ENCODE peak calls at places on chromosomes 7 and 10, in six cellular contexts. One of them, this sample, is unnamed.

GRCh38 chr10:110843031-110843430 is 28.7 kb upstream of the PDCD4 start:
- DNase-seq in HCT116: no peak
- DNase-seq in GM23248: no peak
- DNase-seq in SK-N-SH: no peak
- DNase-seq in PC-3: no peak
- DNase-seq in neural progenitor cell: no peak
- DNase-seq in this sample: peak

GRCh38 chr7:143495806-143496672 is 18.4 kb downstream of the TAS2R41 start:
- DNase-seq in PC-3: no peak
- DNase-seq in GM23248: no peak
- DNase-seq in SK-N-SH: no peak
- DNase-seq in HCT116: no peak
- DNase-seq in neural progenitor cell: no peak
- DNase-seq in this sample: no peak

GRCh38 chr10:79947787-79948424 is 999 bp downstream of the SFTPD start:
- DNase-seq in PC-3: no peak
- DNase-seq in GM23248: no peak
- DNase-seq in HCT116: no peak
- DNase-seq in SK-N-SH: no peak
- DNase-seq in neural progenitor cell: no peak
- DNase-seq in this sample: no peak

GRCh38 chr7:116122972-116123595 is 87.3 kb upstream of the TES start:
- DNase-seq in SK-N-SH: peak
- DNase-seq in HCT116: peak
- DNase-seq in GM23248: peak
- DNase-seq in PC-3: peak
- DNase-seq in neural progenitor cell: peak
- DNase-seq in this sample: peak

GRCh38 chr7:106419455-106420182 is 134.8 kb upstream of the NAMPT start:
- DNase-seq in HCT116: no peak
- DNase-seq in GM23248: peak
- DNase-seq in neural progenitor cell: no peak
- DNase-seq in SK-N-SH: no peak
- DNase-seq in PC-3: no peak
- DNase-seq in this sample: no peak

GRCh38 chr10:110724937-110725336 is 80.8 kb downstream of the RBM20 start:
- DNase-seq in SK-N-SH: no peak
- DNase-seq in GM23248: no peak
- DNase-seq in HCT116: no peak
- DNase-seq in neural progenitor cell: no peak
- DNase-seq in PC-3: no peak
- DNase-seq in this sample: no peak

GRCh38 chr10:36023939-36024338 is 381.8 kb upstream of the FZD8 start:
- DNase-seq in GM23248: peak
- DNase-seq in HCT116: no peak
- DNase-seq in SK-N-SH: no peak
- DNase-seq in PC-3: peak
- DNase-seq in neural progenitor cell: peak
- DNase-seq in this sample: no peak

GRCh38 chr7:44367475-44368030 is 42.2 kb upstream of the CAMK2B start:
- DNase-seq in PC-3: no peak
- DNase-seq in HCT116: no peak
- DNase-seq in SK-N-SH: no peak
- DNase-seq in GM23248: no peak
- DNase-seq in neural progenitor cell: no peak
- DNase-seq in this sample: no peak

GRCh38 chr7:111763221-111763791 is 201.0 kb upstream of the IMMP2L start:
- DNase-seq in PC-3: peak
- DNase-seq in SK-N-SH: peak
- DNase-seq in neural progenitor cell: peak
- DNase-seq in HCT116: peak
- DNase-seq in GM23248: peak
- DNase-seq in this sample: peak

GRCh38 chr7:157471259-157472125 is 134.7 kb downstream of the DNAJB6 start:
- DNase-seq in HCT116: no peak
- DNase-seq in neural progenitor cell: no peak
- DNase-seq in PC-3: no peak
- DNase-seq in GM23248: no peak
- DNase-seq in SK-N-SH: no peak
- DNase-seq in this sample: no peak

GRCh38 chr10:77086081-77086480 is 551.5 kb downstream of the KCNMA1 start:
- DNase-seq in neural progenitor cell: no peak
- DNase-seq in HCT116: no peak
- DNase-seq in SK-N-SH: no peak
- DNase-seq in GM23248: no peak
- DNase-seq in PC-3: no peak
- DNase-seq in this sample: no peak

GRCh38 chr7:72308986-72309385 is 103.2 kb downstream of the CALN1 start:
- DNase-seq in GM23248: no peak
- DNase-seq in HCT116: no peak
- DNase-seq in SK-N-SH: no peak
- DNase-seq in neural progenitor cell: no peak
- DNase-seq in PC-3: no peak
- DNase-seq in this sample: no peak

GRCh38 chr10:114917927-114918672 is 19.9 kb upstream of the TRUB1 start:
- DNase-seq in SK-N-SH: no peak
- DNase-seq in GM23248: no peak
- DNase-seq in neural progenitor cell: peak
- DNase-seq in HCT116: no peak
- DNase-seq in PC-3: peak
- DNase-seq in this sample: no peak

GRCh38 chr10:30818010-30818660 is 188.6 kb upstream of the LYZL2 start:
- DNase-seq in PC-3: peak
- DNase-seq in neural progenitor cell: no peak
- DNase-seq in HCT116: no peak
- DNase-seq in GM23248: peak
- DNase-seq in SK-N-SH: peak
- DNase-seq in this sample: no peak

GRCh38 chr10:14254368-14254767 is 76.4 kb downstream of the FRMD4A start:
- DNase-seq in neural progenitor cell: no peak
- DNase-seq in GM23248: no peak
- DNase-seq in SK-N-SH: no peak
- DNase-seq in PC-3: peak
- DNase-seq in HCT116: no peak
- DNase-seq in this sample: no peak

GRCh38 chr10:103470755-103471653 is 8.0 kb downstream of the CALHM3 start:
- DNase-seq in PC-3: peak
- DNase-seq in GM23248: no peak
- DNase-seq in neural progenitor cell: no peak
- DNase-seq in SK-N-SH: no peak
- DNase-seq in HCT116: no peak
- DNase-seq in this sample: peak

GRCh38 chr10:46232084-46232483 is 54.7 kb upstream of the ANTXRL start:
- DNase-seq in HCT116: no peak
- DNase-seq in neural progenitor cell: no peak
- DNase-seq in PC-3: no peak
- DNase-seq in GM23248: no peak
- DNase-seq in SK-N-SH: no peak
- DNase-seq in this sample: no peak

GRCh38 chr7:45659496-45660139 is 85.5 kb downstream of the ADCY1 start:
- DNase-seq in neural progenitor cell: no peak
- DNase-seq in HCT116: no peak
- DNase-seq in SK-N-SH: no peak
- DNase-seq in PC-3: no peak
- DNase-seq in GM23248: no peak
- DNase-seq in this sample: no peak

GRCh38 chr10:12191715-12192114 is 4.0 kb downstream of the NUDT5 start:
- DNase-seq in HCT116: no peak
- DNase-seq in neural progenitor cell: no peak
- DNase-seq in GM23248: peak
- DNase-seq in SK-N-SH: no peak
- DNase-seq in PC-3: no peak
- DNase-seq in this sample: no peak

GRCh38 chr7:5523052-5523711 is 99.5 kb upstream of the TNRC18 start:
- DNase-seq in HCT116: no peak
- DNase-seq in PC-3: peak
- DNase-seq in SK-N-SH: no peak
- DNase-seq in GM23248: peak
- DNase-seq in neural progenitor cell: peak
- DNase-seq in this sample: no peak

GRCh38 chr7:51278797-51279196 is 37.8 kb downstream of the COBL start:
- DNase-seq in SK-N-SH: no peak
- DNase-seq in GM23248: no peak
- DNase-seq in neural progenitor cell: peak
- DNase-seq in PC-3: peak
- DNase-seq in HCT116: no peak
- DNase-seq in this sample: no peak
- TF ChIP-seq EZH2phosphoT487 in SK-N-SH: no peak
- TF ChIP-seq EZH2phosphoT487 in GM23248: no peak
- TF ChIP-seq EZH2phosphoT487 in neural progenitor cell: no peak
- TF ChIP-seq EZH2phosphoT487 in PC-3: no peak
- TF ChIP-seq EZH2phosphoT487 in HCT116: no peak
- TF ChIP-seq EZH2phosphoT487 in this sample: no peak

DNA sequence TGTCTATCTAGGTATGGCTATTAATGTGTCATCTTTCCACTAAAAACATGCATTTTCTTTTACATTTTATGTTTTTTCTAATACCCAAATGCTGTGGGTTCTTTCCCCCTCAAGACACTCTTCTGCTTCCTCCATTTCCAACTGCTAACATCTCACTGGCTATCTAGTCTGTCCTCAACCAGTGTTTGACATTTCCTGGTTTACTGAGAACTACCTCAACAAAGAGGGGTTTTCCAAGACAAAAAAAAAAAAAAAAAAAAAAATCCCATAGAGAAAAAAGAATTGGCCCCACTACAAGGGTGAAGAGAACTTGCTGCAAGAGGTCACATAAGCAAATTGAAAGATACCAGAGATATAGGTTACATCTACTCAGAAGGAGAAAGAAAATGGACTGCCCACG is 359.7 kb downstream of the CRPPA start:
- DNase-seq in neural progenitor cell: no peak
- DNase-seq in PC-3: no peak
- DNase-seq in SK-N-SH: no peak
- DNase-seq in GM23248: no peak
- DNase-seq in HCT116: no peak
- DNase-seq in this sample: no peak
- H3K9ac ChIP-seq in neural progenitor cell: no peak
- H3K9ac ChIP-seq in PC-3: no peak
- H3K9ac ChIP-seq in SK-N-SH: no peak
- H3K9ac ChIP-seq in GM23248: no peak
- H3K9ac ChIP-seq in HCT116: no peak
- H3K9ac ChIP-seq in this sample: no peak

DNA sequence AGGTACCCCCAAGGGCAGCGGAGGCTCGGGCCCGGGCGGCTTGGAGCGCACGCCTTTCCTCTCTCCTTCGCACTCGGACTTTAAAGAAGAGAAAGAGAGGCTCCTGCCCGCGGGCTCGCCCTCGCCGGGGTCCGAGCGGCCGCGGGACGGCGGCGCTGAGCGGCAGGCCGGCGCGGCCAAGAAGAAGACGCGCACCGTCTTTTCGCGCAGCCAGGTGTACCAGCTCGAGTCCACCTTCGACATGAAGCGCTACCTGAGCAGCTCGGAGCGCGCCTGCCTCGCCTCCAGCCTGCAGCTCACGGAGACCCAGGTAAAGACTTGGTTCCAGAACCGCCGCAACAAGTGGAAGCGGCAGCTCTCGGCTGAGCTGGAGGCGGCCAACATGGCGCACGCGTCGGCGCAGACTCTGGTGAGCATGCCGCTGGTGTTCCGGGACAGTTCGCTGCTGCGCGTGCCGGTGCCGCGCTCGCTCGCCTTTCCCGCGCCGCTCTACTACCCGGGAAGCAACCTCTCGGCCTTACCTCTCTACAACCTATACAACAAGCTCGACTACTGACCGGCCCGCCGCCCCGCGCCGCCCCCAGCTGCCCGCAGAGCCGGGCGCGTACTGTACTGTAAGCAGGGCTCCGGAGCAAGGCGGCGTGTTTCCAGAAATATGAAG is 1.8 kb downstream of the HMX2 start:
- DNase-seq in GM23248: peak
- DNase-seq in HCT116: no peak
- DNase-seq in SK-N-SH: peak
- DNase-seq in neural progenitor cell: peak
- DNase-seq in PC-3: no peak
- DNase-seq in this sample: no peak
- TF ChIP-seq EZH2phosphoT487 in GM23248: no peak
- TF ChIP-seq EZH2phosphoT487 in HCT116: no peak
- TF ChIP-seq EZH2phosphoT487 in SK-N-SH: no peak
- TF ChIP-seq EZH2phosphoT487 in neural progenitor cell: peak
- TF ChIP-seq EZH2phosphoT487 in PC-3: no peak
- TF ChIP-seq EZH2phosphoT487 in this sample: no peak

DNA sequence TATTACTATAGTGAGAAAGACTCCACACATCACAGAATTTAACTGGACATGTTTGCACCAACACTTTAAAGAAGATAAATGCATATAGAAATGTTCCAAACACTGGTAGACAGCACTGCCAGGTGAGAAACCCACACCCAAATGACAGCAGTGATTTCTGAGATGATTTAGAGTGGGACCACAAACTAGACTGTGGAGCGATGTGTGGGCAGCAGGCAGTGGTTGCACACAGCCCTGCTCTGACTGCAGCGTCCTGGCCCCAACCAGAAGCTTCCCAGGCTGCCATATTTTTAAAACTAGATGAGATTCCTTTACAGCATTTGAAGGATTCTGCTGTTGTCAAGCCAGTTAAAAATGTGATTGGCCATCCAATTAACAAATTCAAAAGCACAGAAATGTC is 47.7 kb upstream of the COMMD3 start:
- DNase-seq in SK-N-SH: no peak
- DNase-seq in PC-3: no peak
- DNase-seq in GM23248: no peak
- DNase-seq in neural progenitor cell: no peak
- DNase-seq in HCT116: no peak
- DNase-seq in this sample: no peak
- H3K9ac ChIP-seq in SK-N-SH: no peak
- H3K9ac ChIP-seq in PC-3: no peak
- H3K9ac ChIP-seq in GM23248: no peak
- H3K9ac ChIP-seq in neural progenitor cell: no peak
- H3K9ac ChIP-seq in HCT116: no peak
- H3K9ac ChIP-seq in this sample: no peak

GRCh38 chr7:132009778-132010177 is 453.4 kb upstream of the PODXL start:
- DNase-seq in PC-3: no peak
- DNase-seq in HCT116: no peak
- DNase-seq in neural progenitor cell: no peak
- DNase-seq in GM23248: peak
- DNase-seq in SK-N-SH: no peak
- DNase-seq in this sample: no peak

GRCh38 chr7:132002343-132002968 is 446.0 kb upstream of the PODXL start:
- DNase-seq in GM23248: peak
- DNase-seq in HCT116: no peak
- DNase-seq in neural progenitor cell: no peak
- DNase-seq in SK-N-SH: no peak
- DNase-seq in PC-3: no peak
- DNase-seq in this sample: no peak

GRCh38 chr7:132001166-132001565 is 444.7 kb upstream of the PODXL start:
- DNase-seq in PC-3: no peak
- DNase-seq in GM23248: no peak
- DNase-seq in neural progenitor cell: no peak
- DNase-seq in SK-N-SH: no peak
- DNase-seq in HCT116: no peak
- DNase-seq in this sample: no peak

GRCh38 chr7:131999193-131999592 is 442.8 kb upstream of the PODXL start:
- DNase-seq in PC-3: no peak
- DNase-seq in neural progenitor cell: no peak
- DNase-seq in SK-N-SH: no peak
- DNase-seq in GM23248: no peak
- DNase-seq in HCT116: no peak
- DNase-seq in this sample: no peak

DNA sequence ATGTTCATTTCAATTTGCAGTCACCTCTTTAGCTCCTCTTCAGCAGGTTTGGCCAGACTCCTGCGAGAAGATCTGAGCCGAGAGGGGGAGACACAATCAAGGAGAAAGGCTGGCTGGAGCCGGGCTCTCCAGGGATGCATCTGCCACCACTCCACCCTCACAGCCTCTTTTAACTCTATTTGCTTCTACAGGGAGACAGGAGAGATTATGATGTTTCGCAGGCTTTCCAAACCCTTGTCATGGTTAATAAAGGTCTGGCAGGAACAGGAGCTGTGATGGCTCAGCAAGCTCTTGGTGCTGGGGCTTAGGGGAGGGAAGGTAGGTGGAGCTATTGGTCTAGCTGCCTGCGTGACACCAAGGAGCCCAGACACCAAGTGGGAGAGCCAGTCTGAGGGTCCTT is 448.1 kb upstream of the PODXL start:
- DNase-seq in neural progenitor cell: no peak
- DNase-seq in PC-3: no peak
- DNase-seq in SK-N-SH: no peak
- DNase-seq in GM23248: peak
- DNase-seq in HCT116: no peak
- DNase-seq in this sample: no peak
- TF ChIP-seq EZH2phosphoT487 in neural progenitor cell: no peak
- TF ChIP-seq EZH2phosphoT487 in PC-3: no peak
- TF ChIP-seq EZH2phosphoT487 in SK-N-SH: no peak
- TF ChIP-seq EZH2phosphoT487 in GM23248: no peak
- TF ChIP-seq EZH2phosphoT487 in HCT116: no peak
- TF ChIP-seq EZH2phosphoT487 in this sample: no peak